ENCODE peak calls at places on chromosome 1, in ten cellular contexts. One of them, this sample, is unnamed.
A peak's percentile ranks its signal among the peaks of the same experiment; 100 is the strongest.

GRCh38 chr1:201125019-201125418 is 2.0 kb downstream of the ASCL5 start:
- DNase-seq in A549: no peak
- DNase-seq in IMR-90: no peak
- DNase-seq in pancreas: peak; percentile 79
- DNase-seq in cardiac muscle cell: peak; percentile 13
- DNase-seq in GM12878: no peak
- DNase-seq in Panc1: no peak
- DNase-seq in fibroblast of lung: no peak
- DNase-seq in esophagus squamous epithelium: no peak
- DNase-seq in hepatocyte: no peak
- DNase-seq in this sample: no peak

GRCh38 chr1:199242601-199243000 is 603.8 kb downstream of the PTPRC start:
- DNase-seq in IMR-90: no peak
- DNase-seq in A549: no peak
- DNase-seq in cardiac muscle cell: no peak
- DNase-seq in pancreas: no peak
- DNase-seq in hepatocyte: no peak
- DNase-seq in fibroblast of lung: no peak
- DNase-seq in esophagus squamous epithelium: no peak
- DNase-seq in GM12878: no peak
- DNase-seq in Panc1: no peak
- DNase-seq in this sample: no peak

GRCh38 chr1:52553372-52554266 is 727 bp upstream of the TUT4 start:
- DNase-seq in Panc1: no peak
- DNase-seq in esophagus squamous epithelium: peak; percentile 39
- DNase-seq in cardiac muscle cell: peak; percentile 92
- DNase-seq in IMR-90: peak; percentile 86
- DNase-seq in GM12878: no peak
- DNase-seq in hepatocyte: peak; percentile 95
- DNase-seq in A549: peak; percentile 48
- DNase-seq in pancreas: peak; percentile 89
- DNase-seq in fibroblast of lung: peak; percentile 88
- DNase-seq in this sample: peak; percentile 84

GRCh38 chr1:41314781-41315481 is 46.3 kb upstream of the FOXO6 start:
- DNase-seq in GM12878: no peak
- DNase-seq in pancreas: no peak
- DNase-seq in fibroblast of lung: peak; percentile 15
- DNase-seq in IMR-90: peak; percentile 41
- DNase-seq in esophagus squamous epithelium: no peak
- DNase-seq in cardiac muscle cell: peak; percentile 82
- DNase-seq in hepatocyte: peak; percentile 41
- DNase-seq in Panc1: no peak
- DNase-seq in A549: no peak
- DNase-seq in this sample: no peak

GRCh38 chr1:99657213-99658030 is 11.5 kb downstream of the PALMD start:
- DNase-seq in IMR-90: no peak
- DNase-seq in A549: no peak
- DNase-seq in fibroblast of lung: no peak
- DNase-seq in hepatocyte: peak; percentile 19
- DNase-seq in GM12878: no peak
- DNase-seq in pancreas: no peak
- DNase-seq in cardiac muscle cell: peak; percentile 71
- DNase-seq in Panc1: no peak
- DNase-seq in esophagus squamous epithelium: no peak
- DNase-seq in this sample: no peak

GRCh38 chr1:47688161-47688560 is 250.3 kb downstream of the FOXD2 start:
- DNase-seq in IMR-90: no peak
- DNase-seq in esophagus squamous epithelium: no peak
- DNase-seq in A549: no peak
- DNase-seq in cardiac muscle cell: no peak
- DNase-seq in Panc1: no peak
- DNase-seq in fibroblast of lung: no peak
- DNase-seq in hepatocyte: no peak
- DNase-seq in GM12878: no peak
- DNase-seq in pancreas: peak; percentile 28
- DNase-seq in this sample: no peak

GRCh38 chr1:184210048-184210447 is 158.5 kb downstream of the TSEN15 start:
- DNase-seq in esophagus squamous epithelium: no peak
- DNase-seq in GM12878: no peak
- DNase-seq in Panc1: no peak
- DNase-seq in hepatocyte: peak; percentile 19
- DNase-seq in A549: no peak
- DNase-seq in fibroblast of lung: peak; percentile 62
- DNase-seq in pancreas: no peak
- DNase-seq in IMR-90: peak; percentile 42
- DNase-seq in cardiac muscle cell: peak; percentile 51
- DNase-seq in this sample: no peak

GRCh38 chr1:76607712-76608111 is 259.6 kb upstream of the ST6GALNAC5 start:
- DNase-seq in hepatocyte: peak; percentile 58
- DNase-seq in cardiac muscle cell: no peak
- DNase-seq in Panc1: no peak
- DNase-seq in GM12878: no peak
- DNase-seq in pancreas: no peak
- DNase-seq in fibroblast of lung: no peak
- DNase-seq in A549: no peak
- DNase-seq in IMR-90: no peak
- DNase-seq in esophagus squamous epithelium: no peak
- DNase-seq in this sample: no peak

GRCh38 chr1:4424766-4425165 is 229.6 kb upstream of the AJAP1 start:
- DNase-seq in cardiac muscle cell: no peak
- DNase-seq in Panc1: no peak
- DNase-seq in fibroblast of lung: no peak
- DNase-seq in pancreas: no peak
- DNase-seq in GM12878: no peak
- DNase-seq in esophagus squamous epithelium: no peak
- DNase-seq in A549: no peak
- DNase-seq in IMR-90: no peak
- DNase-seq in hepatocyte: no peak
- DNase-seq in this sample: no peak

GRCh38 chr1:4425892-4426291 is 228.5 kb upstream of the AJAP1 start:
- DNase-seq in fibroblast of lung: no peak
- DNase-seq in esophagus squamous epithelium: no peak
- DNase-seq in Panc1: no peak
- DNase-seq in hepatocyte: peak; percentile 20
- DNase-seq in GM12878: no peak
- DNase-seq in A549: peak; percentile 6
- DNase-seq in pancreas: no peak
- DNase-seq in cardiac muscle cell: no peak
- DNase-seq in IMR-90: no peak
- DNase-seq in this sample: no peak

GRCh38 chr1:4424254-4424653 is 230.2 kb upstream of the AJAP1 start:
- DNase-seq in IMR-90: no peak
- DNase-seq in GM12878: no peak
- DNase-seq in Panc1: no peak
- DNase-seq in hepatocyte: no peak
- DNase-seq in pancreas: no peak
- DNase-seq in esophagus squamous epithelium: no peak
- DNase-seq in cardiac muscle cell: no peak
- DNase-seq in A549: no peak
- DNase-seq in fibroblast of lung: no peak
- DNase-seq in this sample: no peak

DNA sequence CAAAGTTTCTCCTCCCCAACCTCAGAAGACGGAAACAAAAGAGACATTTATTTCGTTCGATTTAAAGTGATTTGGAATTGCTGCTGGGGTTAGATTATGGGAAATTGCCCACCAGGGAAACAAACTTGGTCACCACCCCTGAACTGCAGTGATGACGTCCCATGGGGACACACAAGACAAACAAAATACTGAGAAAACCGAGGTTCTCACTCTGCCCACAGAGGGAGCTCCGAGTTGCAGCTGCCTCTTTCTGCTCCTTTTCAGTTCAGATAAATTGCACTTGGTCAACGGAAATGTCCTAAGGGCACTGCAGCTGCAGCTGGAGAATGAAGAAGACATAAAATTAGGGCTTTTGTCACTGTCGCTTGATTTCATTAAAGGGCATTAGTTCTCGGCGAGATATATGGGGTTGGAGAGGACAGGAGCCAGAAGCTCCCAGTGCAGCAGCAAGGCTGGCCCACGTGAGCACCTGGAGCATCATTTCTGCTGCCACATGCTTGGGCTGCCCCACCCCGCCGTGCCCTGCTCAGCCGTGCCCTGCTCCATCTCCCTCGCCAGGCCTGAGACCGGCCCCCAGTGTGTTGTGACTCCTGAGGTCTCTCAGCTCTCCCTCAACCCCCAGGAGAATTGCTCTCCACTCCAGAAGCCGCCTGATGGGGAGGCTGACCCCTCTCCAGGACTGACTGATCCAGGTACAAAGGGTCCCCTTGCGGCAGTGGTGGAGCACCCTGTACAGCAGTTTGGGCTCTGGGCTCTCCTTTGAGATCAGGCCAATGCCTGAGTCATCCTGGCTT is 231.7 kb upstream of the AJAP1 start:
- DNase-seq in hepatocyte: no peak
- DNase-seq in Panc1: no peak
- DNase-seq in IMR-90: no peak
- DNase-seq in cardiac muscle cell: no peak
- DNase-seq in pancreas: no peak
- DNase-seq in A549: no peak
- DNase-seq in fibroblast of lung: no peak
- DNase-seq in GM12878: no peak
- DNase-seq in esophagus squamous epithelium: no peak
- DNase-seq in this sample: no peak
- H3K9me3 ChIP-seq in hepatocyte: no peaks in the 10 kb centered on the region
- H3K9me3 ChIP-seq in Panc1: no peaks in the 10 kb centered on the region
- H3K9me3 ChIP-seq in IMR-90: peaks cover 41% of the 10 kb centered on the region
- H3K9me3 ChIP-seq in cardiac muscle cell: peaks cover 4% of the 10 kb centered on the region
- H3K9me3 ChIP-seq in pancreas: no peaks in the 10 kb centered on the region
- H3K9me3 ChIP-seq in A549: no peaks in the 10 kb centered on the region
- H3K9me3 ChIP-seq in fibroblast of lung: peaks cover 1% of the 10 kb centered on the region
- H3K9me3 ChIP-seq in GM12878: no peaks in the 10 kb centered on the region
- H3K9me3 ChIP-seq in esophagus squamous epithelium: no peaks in the 10 kb centered on the region
- H3K9me3 ChIP-seq in this sample: no peaks in the 10 kb centered on the region

GRCh38 chr1:58968360-58968952 is 184.6 kb upstream of the JUN start:
- DNase-seq in GM12878: peak; percentile 92
- DNase-seq in pancreas: peak; percentile 70
- DNase-seq in Panc1: no peak
- DNase-seq in hepatocyte: peak; percentile 57
- DNase-seq in A549: no peak
- DNase-seq in esophagus squamous epithelium: no peak
- DNase-seq in IMR-90: peak; percentile 46
- DNase-seq in fibroblast of lung: peak; percentile 82
- DNase-seq in cardiac muscle cell: peak; percentile 88
- DNase-seq in this sample: no peak
- H3K27ac ChIP-seq in GM12878: peak overlapping the region; percentile 94
- H3K27ac ChIP-seq in pancreas: peak overlapping the region; percentile 57
- H3K27ac ChIP-seq in Panc1: no peak overlapping the region
- H3K27ac ChIP-seq in hepatocyte: peak overlapping the region; percentile 87
- H3K27ac ChIP-seq in A549: no peak overlapping the region
- H3K27ac ChIP-seq in esophagus squamous epithelium: peak overlapping the region; percentile 81
- H3K27ac ChIP-seq in IMR-90: peak overlapping the region; percentile 39
- H3K27ac ChIP-seq in fibroblast of lung: no peak overlapping the region
- H3K27ac ChIP-seq in cardiac muscle cell: peak overlapping the region; percentile 55
- H3K27ac ChIP-seq in this sample: peak overlapping the region; percentile 54

DNA sequence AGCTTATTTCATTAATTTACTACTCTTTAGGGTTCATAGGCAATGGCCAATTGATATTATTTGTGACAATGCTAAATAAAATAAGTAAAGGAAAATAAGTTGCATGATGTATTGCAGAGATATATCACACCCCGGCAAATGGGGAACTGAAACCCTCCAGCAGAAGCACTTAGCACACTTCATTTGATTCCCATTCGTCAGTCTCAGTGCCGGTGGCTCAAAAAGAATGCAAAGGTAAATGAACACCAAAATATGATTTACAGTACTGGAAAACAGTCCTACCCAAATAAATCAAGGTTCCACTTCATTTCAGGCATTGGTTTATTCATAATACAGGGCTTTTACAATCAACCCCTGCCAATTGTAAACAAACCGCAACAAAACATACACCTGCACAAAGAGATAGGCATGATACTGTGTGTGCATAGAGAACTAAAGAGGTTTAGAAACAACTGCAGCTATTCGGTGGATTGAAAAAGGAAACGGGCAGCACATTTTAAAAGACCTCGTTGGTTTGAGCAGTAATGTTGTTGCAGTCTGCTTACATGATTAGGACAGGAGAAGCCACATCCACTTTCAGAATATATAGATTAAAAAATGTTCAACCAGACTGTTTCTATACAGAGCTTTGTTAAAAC is 1019.2 kb downstream of the TTLL7 start:
- DNase-seq in Panc1: no peak
- DNase-seq in esophagus squamous epithelium: no peak
- DNase-seq in pancreas: no peak
- DNase-seq in GM12878: no peak
- DNase-seq in hepatocyte: no peak
- DNase-seq in IMR-90: no peak
- DNase-seq in A549: no peak
- DNase-seq in fibroblast of lung: no peak
- DNase-seq in cardiac muscle cell: no peak
- DNase-seq in this sample: no peak
- H3K9me3 ChIP-seq in Panc1: no peaks in the 10 kb centered on the region
- H3K9me3 ChIP-seq in esophagus squamous epithelium: no peaks in the 10 kb centered on the region
- H3K9me3 ChIP-seq in pancreas: no peaks in the 10 kb centered on the region
- H3K9me3 ChIP-seq in GM12878: no peaks in the 10 kb centered on the region
- H3K9me3 ChIP-seq in hepatocyte: no peaks in the 10 kb centered on the region
- H3K9me3 ChIP-seq in IMR-90: peaks cover 1% of the 10 kb centered on the region
- H3K9me3 ChIP-seq in A549: no peaks in the 10 kb centered on the region
- H3K9me3 ChIP-seq in fibroblast of lung: no peaks in the 10 kb centered on the region
- H3K9me3 ChIP-seq in cardiac muscle cell: no peaks in the 10 kb centered on the region
- H3K9me3 ChIP-seq in this sample: no peaks in the 10 kb centered on the region

GRCh38 chr1:207049054-207049453 is 2.0 kb downstream of the YOD1 start:
- DNase-seq in esophagus squamous epithelium: no peak
- DNase-seq in GM12878: no peak
- DNase-seq in IMR-90: no peak
- DNase-seq in cardiac muscle cell: no peak
- DNase-seq in Panc1: no peak
- DNase-seq in pancreas: no peak
- DNase-seq in fibroblast of lung: no peak
- DNase-seq in A549: no peak
- DNase-seq in hepatocyte: no peak
- DNase-seq in this sample: no peak

GRCh38 chr1:207049514-207049913 is 1.5 kb downstream of the YOD1 start:
- DNase-seq in GM12878: no peak
- DNase-seq in hepatocyte: no peak
- DNase-seq in fibroblast of lung: no peak
- DNase-seq in cardiac muscle cell: no peak
- DNase-seq in Panc1: no peak
- DNase-seq in esophagus squamous epithelium: no peak
- DNase-seq in IMR-90: no peak
- DNase-seq in A549: no peak
- DNase-seq in pancreas: no peak
- DNase-seq in this sample: no peak

GRCh38 chr1:207050768-207051614 is at the start of gene YOD1:
- DNase-seq in GM12878: peak; percentile 76
- DNase-seq in hepatocyte: peak; percentile 96
- DNase-seq in pancreas: peak; percentile 95
- DNase-seq in IMR-90: peak; percentile 88
- DNase-seq in fibroblast of lung: peak; percentile 93
- DNase-seq in cardiac muscle cell: peak; percentile 94
- DNase-seq in A549: peak; percentile 83
- DNase-seq in Panc1: peak; percentile 88
- DNase-seq in esophagus squamous epithelium: peak; percentile 62
- DNase-seq in this sample: peak; percentile 79

GRCh38 chr1:207050428-207050767 is 610 bp downstream of the YOD1 start:
- DNase-seq in fibroblast of lung: no peak
- DNase-seq in A549: no peak
- DNase-seq in Panc1: no peak
- DNase-seq in GM12878: no peak
- DNase-seq in pancreas: no peak
- DNase-seq in esophagus squamous epithelium: no peak
- DNase-seq in hepatocyte: no peak
- DNase-seq in cardiac muscle cell: no peak
- DNase-seq in IMR-90: no peak
- DNase-seq in this sample: no peak

GRCh38 chr1:207049974-207050391 is 1.0 kb downstream of the YOD1 start:
- DNase-seq in A549: no peak
- DNase-seq in pancreas: no peak
- DNase-seq in GM12878: no peak
- DNase-seq in Panc1: no peak
- DNase-seq in fibroblast of lung: peak; percentile 62
- DNase-seq in IMR-90: peak; percentile 53
- DNase-seq in hepatocyte: peak; percentile 78
- DNase-seq in esophagus squamous epithelium: no peak
- DNase-seq in cardiac muscle cell: peak; percentile 59
- DNase-seq in this sample: no peak
- H3K27ac ChIP-seq in A549: peak overlapping the region; percentile 94
- H3K27ac ChIP-seq in pancreas: peak overlapping the region; percentile 70
- H3K27ac ChIP-seq in GM12878: peak overlapping the region; percentile 55
- H3K27ac ChIP-seq in Panc1: peak overlapping the region; percentile 97
- H3K27ac ChIP-seq in fibroblast of lung: peak overlapping the region; percentile 92
- H3K27ac ChIP-seq in IMR-90: no peak overlapping the region
- H3K27ac ChIP-seq in hepatocyte: peak overlapping the region; percentile 89
- H3K27ac ChIP-seq in esophagus squamous epithelium: peak overlapping the region; percentile 95
- H3K27ac ChIP-seq in cardiac muscle cell: peak overlapping the region; percentile 86
- H3K27ac ChIP-seq in this sample: peak overlapping the region; percentile 79